ENCODE peak calls at places on chromosomes 1 and 21, in four cellular contexts. Y is K562, E is SK-N-SH, D is GM12878. S is an unnamed sample.

GRCh38 chr1:69081671-69082070 is 486.1 kb upstream of the LRRC7 start:
- DNase-seq in Y (no peak), D (no peak), E (no peak), S (no peak)

GRCh38 chr21:42847051-42847707 is 32.2 kb downstream of the WDR4 start:
- DNase-seq in D (no peak), E (peak; percentile 10), Y (no peak), S (no peak)

GRCh38 chr1:9766759-9767442 is 56.9 kb downstream of the CLSTN1 start:
- DNase-seq in Y (no peak), E (no peak), D (no peak), S (no peak)

GRCh38 chr21:45620201-45620600 is 23.3 kb upstream of the PCBP3 start:
- DNase-seq in E (peak; percentile 3), Y (no peak), D (no peak), S (no peak)

GRCh38 chr1:239657291-239657690 is 270.9 kb downstream of the CHRM3 start:
- DNase-seq in Y (no peak), E (no peak), D (no peak), S (no peak)

GRCh38 chr1:230772457-230773395 is 25.5 kb downstream of the CAPN9 start:
- DNase-seq in D (no peak), E (peak; percentile 48), Y (peak; percentile 46), S (peak; percentile 56)

GRCh38 chr1:93827128-93827527 is 51.9 kb downstream of the DNTTIP2 start:
- DNase-seq in E (peak; percentile 73), D (no peak), Y (no peak), S (no peak)

GRCh38 chr1:226784081-226785049 is 45.3 kb upstream of the ITPKB start:
- DNase-seq in D (no peak), E (no peak), Y (no peak), S (no peak)

GRCh38 chr1:176692988-176693696 is 230.2 kb downstream of the PAPPA2 start:
- DNase-seq in D (no peak), Y (no peak), E (no peak), S (no peak)

GRCh38 chr1:31031330-31032143 is 34.0 kb downstream of the PUM1 start:
- DNase-seq in Y (no peak), D (no peak), E (no peak), S (no peak)

GRCh38 chr21:33980276-33980916 is 64.8 kb upstream of the ATP5PO start:
- DNase-seq in E (no peak), D (no peak), Y (peak; percentile 27), S (peak; percentile 74)

GRCh38 chr21:34670220-34670961 is 1.6 kb downstream of the CLIC6 start:
- DNase-seq in Y (no peak), D (no peak), E (peak; percentile 45), S (no peak)

GRCh38 chr1:228171221-228171891 is 5.8 kb downstream of the IBA57 start:
- DNase-seq in Y (no peak), D (no peak), E (no peak), S (no peak)

GRCh38 chr1:13828454-13829151 is 128.6 kb downstream of the PRDM2 start:
- DNase-seq in Y (peak; percentile 64), E (peak; percentile 67), D (no peak), S (peak; percentile 23)

GRCh38 chr1:114428083-114428754 is 82.8 kb downstream of the TRIM33 start:
- DNase-seq in D (no peak), Y (peak; percentile 33), E (no peak), S (no peak)

GRCh38 chr1:214660900-214661299 is 57.9 kb downstream of the CENPF start:
- DNase-seq in Y (no peak), E (no peak), D (no peak), S (peak; percentile 6)

GRCh38 chr21:28641731-28642130 is 350.9 kb downstream of the LTN1 start:
- DNase-seq in D (no peak), E (peak; percentile 6), Y (no peak), S (no peak)

GRCh38 chr21:28642891-28643290 is 349.8 kb downstream of the LTN1 start:
- DNase-seq in D (no peak), E (no peak), Y (no peak), S (no peak)

GRCh38 chr21:28640326-28640725 is 352.4 kb downstream of the LTN1 start:
- DNase-seq in Y (no peak), E (no peak), D (no peak), S (no peak)

GRCh38 chr21:28639742-28640141 is 352.9 kb downstream of the LTN1 start:
- DNase-seq in Y (no peak), D (no peak), E (no peak), S (no peak)

DNA sequence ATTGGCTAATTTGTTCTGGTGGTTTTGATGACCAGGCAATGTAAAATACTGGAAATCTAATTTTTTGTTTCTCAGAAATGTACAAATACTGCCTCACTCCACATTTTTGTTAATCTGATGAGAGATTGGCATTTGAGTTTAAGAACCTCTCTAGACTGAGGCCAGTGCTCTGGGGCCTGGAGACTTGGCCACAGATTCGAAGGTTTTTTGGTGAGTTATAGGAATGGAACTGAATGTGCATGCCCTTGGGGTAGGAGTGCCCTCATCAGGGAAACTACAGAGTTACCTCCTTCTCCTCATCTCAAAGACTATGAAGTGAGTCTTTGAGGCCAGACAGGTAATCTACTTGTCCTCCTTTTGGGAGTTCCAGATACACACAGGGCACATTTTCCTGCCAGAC is 347.9 kb downstream of the LTN1 start:
- DNase-seq in E (no peak), Y (no peak), D (no peak), S (no peak)
- TF ChIP-seq NFIC in E (no peak), Y (no peak), D (no peak), S (no peak)

DNA sequence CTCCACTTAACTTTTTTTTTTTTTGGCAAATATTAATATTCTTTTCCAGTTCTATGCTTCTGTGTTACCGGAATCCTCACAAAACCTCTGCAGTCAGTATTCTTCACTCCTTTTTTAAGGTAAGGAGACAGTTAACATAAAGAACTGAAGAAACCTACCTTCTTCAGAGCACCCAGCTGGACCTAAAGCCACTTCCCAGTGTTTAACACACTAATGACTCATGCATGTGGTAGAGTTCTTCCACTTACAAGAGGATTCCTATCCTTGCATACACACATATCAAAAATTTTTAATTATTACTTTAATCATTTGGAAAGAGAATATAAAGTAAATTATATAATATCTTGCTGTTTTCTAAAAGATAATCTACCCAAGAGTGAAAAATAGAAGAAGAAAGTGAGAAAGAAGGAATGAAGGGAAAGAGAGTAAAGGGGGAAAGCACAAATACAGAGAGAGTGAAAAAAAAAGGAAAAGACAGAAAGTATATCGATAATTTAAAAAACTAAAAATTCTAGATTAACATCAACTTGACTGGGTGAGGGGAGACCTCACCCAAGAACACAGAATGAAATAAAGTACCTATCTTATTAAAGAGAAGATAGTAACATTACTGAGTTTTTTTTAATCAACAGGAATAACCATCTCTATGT is 54.9 kb downstream of the ENAH start:
- DNase-seq in Y (no peak), D (no peak), E (no peak), S (no peak)
- TF ChIP-seq NFIC in Y (no peak), D (no peak), E (no peak), S (no peak)

GRCh38 chr1:45410850-45411509 is 70.7 kb upstream of the MUTYH start:
- DNase-seq in E (no peak), D (no peak), Y (peak; percentile 66), S (no peak)
- TF ChIP-seq NFIC in E (no peak), D (no peak), Y (no peak), S (no peak)

DNA sequence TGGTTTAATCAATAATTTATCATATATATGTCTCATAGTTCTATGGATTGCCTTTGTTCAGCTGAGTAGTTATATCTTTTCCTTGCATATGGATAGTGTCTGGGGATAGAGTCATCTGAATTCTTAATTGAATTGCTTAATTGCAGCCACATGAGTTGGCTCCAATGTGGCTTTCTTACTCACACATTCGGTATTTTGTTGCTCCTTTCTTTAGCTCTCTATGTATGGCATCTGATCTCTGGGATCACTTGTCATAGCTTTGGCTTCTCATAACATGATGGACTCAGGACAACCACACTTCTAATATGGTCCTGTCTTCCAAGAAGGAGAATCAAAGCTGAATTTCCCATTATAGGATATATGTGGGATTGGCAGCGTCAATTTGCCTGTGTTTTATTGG is 716.2 kb downstream of the NCAM2 start:
- DNase-seq in D (no peak), E (no peak), Y (no peak), S (no peak)
- TF ChIP-seq NFIC in D (no peak), E (peak; percentile 81), Y (no peak), S (no peak)

GRCh38 chr1:41662656-41663437 is 178.4 kb upstream of the EDN2 start:
- DNase-seq in E (peak; percentile 86), Y (no peak), D (no peak), S (no peak)

GRCh38 chr1:41661428-41662060 is 177.1 kb upstream of the EDN2 start:
- DNase-seq in Y (no peak), E (no peak), D (no peak), S (no peak)

GRCh38 chr1:41663671-41664400 is 179.4 kb upstream of the EDN2 start:
- DNase-seq in Y (no peak), D (no peak), E (no peak), S (no peak)

GRCh38 chr1:41660570-41661427 is 176.3 kb upstream of the EDN2 start:
- DNase-seq in E (no peak), D (no peak), Y (no peak), S (no peak)

GRCh38 chr1:41662061-41662655 is 177.7 kb upstream of the EDN2 start:
- DNase-seq in D (no peak), Y (no peak), E (peak; percentile 89), S (no peak)
- TF ChIP-seq NFIC in D (no peak), Y (no peak), E (no peak), S (no peak)

DNA sequence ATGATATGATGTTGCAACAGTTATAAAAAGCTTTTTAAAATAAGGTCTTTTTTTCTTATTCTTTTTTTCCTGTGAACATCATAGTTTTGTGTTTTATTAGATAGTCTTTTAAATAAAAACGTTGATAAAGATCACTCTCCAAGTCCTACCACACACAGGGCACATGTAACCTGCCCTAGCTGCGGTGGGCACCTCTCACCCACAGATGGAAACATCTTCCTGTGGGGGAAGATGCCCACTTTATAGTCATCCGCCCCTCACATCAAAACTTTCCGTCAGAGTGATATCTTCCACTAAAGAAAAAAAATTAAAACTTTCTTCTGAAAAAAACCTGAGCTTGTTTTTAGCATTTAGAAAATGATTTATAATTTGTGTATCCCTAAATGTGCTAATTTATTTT is 24.8 kb downstream of the TNFRSF9 start:
- DNase-seq in E (no peak), Y (no peak), D (no peak), S (no peak)
- TF ChIP-seq NFIC in E (no peak), Y (no peak), D (no peak), S (no peak)

GRCh38 chr1:39802496-39803260 is 14.0 kb upstream of the BMP8B start:
- DNase-seq in E (no peak), D (no peak), Y (no peak), S (no peak)

GRCh38 chr1:39795651-39796050 is 7.0 kb upstream of the BMP8B start:
- DNase-seq in E (peak; percentile 4), Y (no peak), D (no peak), S (no peak)

GRCh38 chr1:39805385-39805784 is 16.7 kb upstream of the BMP8B start:
- DNase-seq in Y (no peak), E (no peak), D (no peak), S (no peak)

GRCh38 chr1:39800471-39800835 is 11.8 kb upstream of the BMP8B start:
- DNase-seq in Y (no peak), D (no peak), E (no peak), S (no peak)

GRCh38 chr1:39799770-39800470 is 11.3 kb upstream of the BMP8B start:
- DNase-seq in E (peak; percentile 92), Y (peak; percentile 86), D (no peak), S (peak; percentile 52)
- TF ChIP-seq NFIC in E (no peak), Y (no peak), D (no peak), S (no peak)